ENCODE peak calls at places on chromosomes 7 and 10, in eight cellular contexts. G, J, K, H, U, I, D and F are unnamed samples.
A peak's percentile ranks its signal among the peaks of the same experiment; 100 is the strongest.

GRCh38 chr7:31095286-31096197 is 43.4 kb downstream of the ADCYAP1R1 start:
- DNase-seq in D (no peak), I (no peak), K (no peak), U (no peak), J (peak; percentile 55), G (no peak), H (peak; percentile 23), F (no peak)

GRCh38 chr7:22120391-22121053 is 174.8 kb upstream of the CDCA7L start:
- DNase-seq in I (no peak), K (no peak), H (no peak), G (peak; percentile 76), D (no peak), J (no peak), U (no peak), F (no peak)

GRCh38 chr10:49113741-49114141 is 1.6 kb downstream of the VSTM4 start:
- DNase-seq in G (no peak), U (no peak), I (no peak), K (no peak), D (no peak), J (no peak), H (peak; percentile 31), F (no peak)

GRCh38 chr10:20726381-20726780 is 170.7 kb downstream of the NEBL start:
- DNase-seq in G (no peak), K (no peak), U (no peak), D (no peak), J (no peak), I (no peak), H (no peak), F (no peak)

GRCh38 chr7:36749282-36749960 is 25.1 kb upstream of the AOAH start:
- DNase-seq in I (no peak), U (peak; percentile 42), K (no peak), G (no peak), D (no peak), H (no peak), J (no peak), F (no peak)

GRCh38 chr7:100602889-100603696 is 930 bp downstream of the PCOLCE start:
- DNase-seq in G (peak; percentile 79), U (peak; percentile 58), H (peak; percentile 90), I (no peak), K (peak; percentile 76), D (no peak), J (no peak), F (no peak)

GRCh38 chr7:83267141-83267631 is 104.5 kb upstream of the PCLO start:
- DNase-seq in I (peak; percentile 32), G (no peak), D (no peak), H (no peak), K (no peak), J (no peak), U (peak; percentile 68), F (no peak)

GRCh38 chr7:135665072-135665471 is 2.8 kb downstream of the STMP1 start:
- DNase-seq in H (no peak), G (no peak), U (no peak), D (no peak), I (no peak), K (no peak), J (no peak), F (no peak)